ENCODE peak calls at places on chromosomes 6 and 20, in four cellular contexts. K, H, V and F are unnamed samples.

GRCh38 chr6:15864033-15864707 is 201.3 kb upstream of the DTNBP1 start:
- DNase-seq in V (no peak), H (no peak), K (no peak), F (no peak)

GRCh38 chr6:63790334-63790733 is 154.7 kb downstream of the PHF3 start:
- DNase-seq in V (no peak), H (no peak), K (no peak), F (no peak)

GRCh38 chr20:41316602-41317535 is 662 bp downstream of the ZHX3 start:
- DNase-seq in K (no peak), V (peak; percentile 45), H (peak; percentile 73), F (peak; percentile 65)

GRCh38 chr6:55040102-55040848 is 134.0 kb upstream of the HCRTR2 start:
- DNase-seq in V (peak; percentile 80), K (peak; percentile 78), H (no peak), F (no peak)

GRCh38 chr20:42173440-42173839 is 555.3 kb upstream of the CHD6 start:
- DNase-seq in H (no peak), K (no peak), V (no peak), F (no peak)

GRCh38 chr6:113873043-113873667 is 16.0 kb downstream of the MARCKS start:
- DNase-seq in K (no peak), H (no peak), V (no peak), F (peak; percentile 30)

GRCh38 chr6:5866547-5867051 is 140.1 kb downstream of the NRN1 start:
- DNase-seq in K (peak; percentile 4), H (no peak), V (peak; percentile 27), F (no peak)

GRCh38 chr20:9068232-9068781 is 580 bp upstream of the PLCB4 start:
- DNase-seq in K (no peak), V (no peak), H (peak; percentile 69), F (no peak)

GRCh38 chr6:46269447-46270229 is 98.9 kb upstream of the ENPP5 start:
- DNase-seq in K (no peak), V (no peak), H (no peak), F (no peak)

GRCh38 chr6:135906542-135906941 is 55.0 kb downstream of the PDE7B start:
- DNase-seq in H (no peak), V (no peak), K (no peak), F (no peak)

GRCh38 chr6:14596410-14596809 is 478.8 kb downstream of the CD83 start:
- DNase-seq in K (peak; percentile 3), V (peak; percentile 24), H (no peak), F (no peak)

GRCh38 chr6:117463762-117464665 is 18.5 kb upstream of the DCBLD1 start:
- DNase-seq in K (no peak), H (no peak), V (no peak), F (no peak)

GRCh38 chr20:57425150-57426013 is 34.2 kb downstream of the RBM38 start:
- DNase-seq in H (peak; percentile 58), V (no peak), K (no peak), F (no peak)

GRCh38 chr6:132354517-132355167 is 46.6 kb downstream of the MOXD1 start:
- DNase-seq in V (no peak), H (no peak), K (no peak), F (peak; percentile 80)

GRCh38 chr6:15512126-15512525 is 150.7 kb downstream of the DTNBP1 start:
- DNase-seq in K (no peak), H (no peak), V (no peak), F (no peak)

GRCh38 chr6:37566209-37566859 is 66.6 kb upstream of the CCDC167 start:
- DNase-seq in V (no peak), K (no peak), H (peak; percentile 80), F (peak; percentile 77)

GRCh38 chr6:41724638-41725501 is 10.5 kb downstream of the TFEB start:
- DNase-seq in H (no peak), V (no peak), K (no peak), F (no peak)

GRCh38 chr6:106380407-106380806 is 19.9 kb downstream of the CRYBG1 start:
- DNase-seq in H (no peak), K (no peak), V (no peak), F (no peak)

GRCh38 chr20:9130407-9130995 is 61.6 kb downstream of the PLCB4 start:
- DNase-seq in K (no peak), H (no peak), V (no peak), F (no peak)

GRCh38 chr6:137571854-137572253 is 77.7 kb upstream of the OLIG3 start:
- DNase-seq in V (no peak), K (no peak), H (peak; percentile 57), F (no peak)

GRCh38 chr20:24406761-24407550 is 62.5 kb upstream of the SYNDIG1 start:
- DNase-seq in H (peak; percentile 8), K (no peak), V (no peak), F (no peak)

GRCh38 chr6:104768906-104769305 is 90.8 kb downstream of the HACE1 start:
- DNase-seq in H (no peak), V (no peak), K (no peak), F (no peak)

DNA sequence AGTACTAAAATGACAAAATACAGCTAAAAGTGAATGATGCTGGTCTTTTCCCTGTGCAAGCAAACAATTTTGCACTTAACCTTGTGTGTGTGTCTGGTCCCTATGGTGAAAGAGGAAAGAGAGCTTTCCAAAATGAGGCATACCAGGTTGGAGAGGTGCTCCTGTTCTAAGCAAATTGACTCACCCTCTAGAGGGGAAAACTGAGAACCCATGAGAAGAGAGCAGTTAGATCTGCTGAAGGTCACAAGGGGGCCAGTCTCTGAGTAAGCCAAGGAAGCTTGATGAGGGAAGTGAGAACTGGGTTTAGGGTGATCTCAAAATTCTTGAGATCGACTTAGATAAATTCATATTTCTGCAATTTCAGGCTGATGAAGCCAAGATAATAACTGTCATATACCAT is 157.5 kb upstream of the TBX18 start:
- DNase-seq in V (no peak), K (no peak), H (no peak), F (no peak)
- TF ChIP-seq CTCF in V (no peak), K (no peak), H (no peak), F (no peak)

DNA sequence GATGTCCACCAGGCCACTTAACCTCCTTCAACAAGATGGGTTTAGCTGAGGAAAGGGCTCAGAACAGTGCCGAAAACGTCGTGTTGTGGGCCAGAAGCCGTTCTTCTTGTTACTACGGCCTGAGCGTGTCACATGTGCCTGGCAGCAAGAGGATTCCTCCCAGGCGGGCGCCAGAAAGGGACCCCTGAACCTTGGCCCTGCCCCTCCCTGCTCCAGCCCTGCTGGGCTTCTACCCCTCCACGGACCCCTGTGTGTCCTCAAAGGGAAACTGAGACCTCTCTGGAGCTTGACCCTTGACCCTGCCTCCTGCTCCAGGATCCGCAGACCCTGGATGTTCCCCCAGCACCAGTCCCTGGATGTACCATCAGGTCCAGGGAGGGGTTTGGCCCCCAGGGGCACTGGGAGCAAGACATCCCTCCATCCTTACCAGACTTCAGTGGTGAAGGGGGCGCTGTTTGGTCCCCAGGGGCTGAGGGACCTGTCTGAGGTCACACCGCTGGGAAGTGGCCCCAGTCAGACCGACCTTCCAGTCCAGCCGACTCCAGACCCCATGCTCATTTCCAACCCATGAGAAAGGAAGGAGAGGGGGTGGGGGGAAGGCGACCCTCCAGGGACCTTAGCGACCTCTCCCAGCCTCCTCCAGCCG is 10.1 kb downstream of the HRH3 start:
- DNase-seq in H (no peak), V (no peak), K (no peak), F (no peak)
- TF ChIP-seq CTCF in H (no peak), V (no peak), K (no peak), F (no peak)

GRCh38 chr6:30719791-30720737 is at the start of gene TUBB:
- DNase-seq in H (peak; percentile 99), K (peak; percentile 87), V (peak; percentile 90), F (peak; percentile 90)
- TF ChIP-seq CTCF in H (no peak), K (no peak), V (no peak), F (no peak)

GRCh38 chr6:129134535-129134934 is 251.6 kb downstream of the LAMA2 start:
- DNase-seq in K (no peak), V (no peak), H (no peak), F (no peak)
- TF ChIP-seq CTCF in K (no peak), V (no peak), H (peak; percentile 14), F (no peak)

GRCh38 chr6:70394518-70395300 is 18.6 kb upstream of the FAM135A start:
- DNase-seq in V (no peak), K (no peak), H (peak; percentile 40), F (no peak)
- TF ChIP-seq CTCF in V (no peak), K (no peak), H (no peak), F (no peak)

GRCh38 chr6:152976749-152977148 is 6.1 kb downstream of the FBXO5 start:
- DNase-seq in V (no peak), H (no peak), K (no peak), F (no peak)

GRCh38 chr6:152979116-152979515 is 3.7 kb downstream of the FBXO5 start:
- DNase-seq in V (no peak), K (no peak), H (no peak), F (no peak)

GRCh38 chr6:152980656-152981055 is 2.2 kb downstream of the FBXO5 start:
- DNase-seq in V (no peak), K (no peak), H (no peak), F (no peak)

GRCh38 chr6:152975204-152975915 is 7.5 kb downstream of the FBXO5 start:
- DNase-seq in K (no peak), H (no peak), V (no peak), F (no peak)

DNA sequence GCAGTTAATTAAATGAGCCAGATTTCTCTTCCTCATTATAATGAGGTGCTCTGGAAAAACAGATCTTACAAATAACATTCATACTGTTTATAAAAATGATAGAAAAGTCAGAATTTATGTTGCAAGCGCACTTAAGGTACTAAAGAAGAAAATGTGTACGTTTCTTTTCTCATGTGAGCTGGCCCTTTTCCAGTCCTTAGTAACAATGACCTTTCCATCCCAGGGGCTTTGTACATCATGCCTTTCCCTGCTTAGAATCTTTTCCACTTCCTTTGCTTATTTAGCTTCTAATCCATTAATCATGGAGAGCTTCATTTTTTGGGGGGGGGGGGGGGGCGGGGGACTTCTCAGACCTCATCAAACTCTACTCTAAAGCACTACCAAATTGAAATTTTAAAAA is 4.8 kb downstream of the FBXO5 start:
- DNase-seq in V (no peak), K (no peak), H (no peak), F (no peak)
- TF ChIP-seq CTCF in V (no peak), K (no peak), H (no peak), F (no peak)

DNA sequence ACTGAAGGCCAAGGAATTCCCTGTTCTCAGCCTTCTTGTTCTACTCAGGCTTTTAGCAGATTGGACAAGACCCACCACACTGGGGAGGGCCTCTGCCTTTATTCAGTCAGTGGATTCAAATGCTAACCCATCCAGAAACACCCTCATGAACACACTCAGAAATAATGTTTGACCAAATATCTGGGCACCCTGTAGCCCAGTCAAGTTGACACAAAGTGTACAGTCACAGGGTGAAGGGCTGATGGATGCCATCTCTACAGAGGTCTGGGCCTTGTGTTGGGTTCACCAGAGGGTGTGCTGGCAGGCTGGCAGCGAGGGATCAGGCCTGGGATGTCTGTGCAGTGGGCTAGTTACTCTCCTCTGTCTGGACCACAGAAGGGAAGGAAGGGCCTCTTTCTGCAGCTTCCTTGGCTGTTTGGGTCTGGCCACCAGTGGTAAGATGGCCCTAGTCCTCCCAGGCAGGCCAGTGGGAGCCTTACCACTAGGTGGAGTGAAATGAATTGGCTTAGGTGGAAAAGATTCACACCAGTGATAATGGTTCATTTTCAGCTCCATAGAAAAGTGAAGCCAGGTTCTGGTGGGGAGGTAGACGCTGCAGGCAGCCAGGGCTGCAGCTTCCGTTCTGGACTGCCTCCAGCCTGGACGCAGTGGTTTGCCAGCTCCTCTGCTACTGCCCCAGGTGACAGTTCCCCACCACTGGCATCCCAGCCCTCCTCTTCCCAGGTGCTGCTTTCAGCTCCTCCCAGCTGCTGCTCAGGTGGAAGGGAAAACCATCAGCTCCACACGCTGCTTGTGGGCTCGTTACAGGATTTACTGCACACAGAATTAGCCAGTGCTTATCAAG is 9.2 kb downstream of the TUBB2A start:
- DNase-seq in H (no peak), K (no peak), V (no peak), F (no peak)
- TF ChIP-seq CTCF in H (peak; percentile 41), K (no peak), V (no peak), F (no peak)